ENCODE peak calls at places on chromosomes 3 and 15, in four cellular contexts. N is H1, E is K562, K is GM12878. Z is an unnamed sample.

GRCh38 chr3:14458434-14459280 is 56.3 kb downstream of the SLC6A6 start:
- DNase-seq in N (no peak), E (no peak), K (no peak), Z (no peak)

GRCh38 chr15:87207945-87208580 is 1048.5 kb downstream of the NTRK3 start:
- DNase-seq in N (no peak), E (no peak), K (no peak), Z (no peak)

GRCh38 chr15:52254331-52254730 is 41.3 kb downstream of the MYO5C start:
- DNase-seq in N (no peak), E (peak; percentile 17), K (no peak), Z (no peak)

GRCh38 chr3:130933801-130934345 is 40.0 kb downstream of the ATP2C1 start:
- DNase-seq in N (no peak), E (no peak), K (no peak), Z (no peak)

GRCh38 chr15:84582583-84583157 is 18.1 kb upstream of the ZSCAN2 start:
- DNase-seq in N (no peak), E (no peak), K (no peak), Z (no peak)

GRCh38 chr15:44010114-44010513 is 183.3 kb downstream of the WDR76 start:
- DNase-seq in N (no peak), E (no peak), K (no peak), Z (no peak)

GRCh38 chr3:126156468-126156867 is 23.9 kb downstream of the ALDH1L1 start:
- DNase-seq in N (peak; percentile 44), E (peak; percentile 86), K (no peak), Z (no peak)

GRCh38 chr15:71219101-71219500 is 103.8 kb downstream of the THSD4 start:
- DNase-seq in N (no peak), E (no peak), K (no peak), Z (no peak)

GRCh38 chr15:31480356-31481058 is 153.9 kb downstream of the KLF13 start:
- DNase-seq in N (no peak), E (no peak), K (no peak), Z (no peak)

GRCh38 chr3:73029321-73029796 is 32.1 kb upstream of the EBLN2 start:
- DNase-seq in N (no peak), E (no peak), K (no peak), Z (no peak)

GRCh38 chr15:85618956-85619491 is 175.7 kb downstream of the KLHL25 start:
- DNase-seq in N (no peak), E (no peak), K (no peak), Z (no peak)

GRCh38 chr15:73584699-73585420 is 48.3 kb downstream of the NPTN start:
- DNase-seq in N (no peak), E (no peak), K (no peak), Z (no peak)

GRCh38 chr15:67828969-67829646 is 3.8 kb downstream of the SKOR1 start:
- DNase-seq in N (peak; percentile 55), E (no peak), K (no peak), Z (no peak)

GRCh38 chr15:94887406-94887805 is 656.0 kb downstream of the MCTP2 start:
- DNase-seq in N (no peak), E (no peak), K (no peak), Z (no peak)

GRCh38 chr15:31200735-31201151 is 99.2 kb upstream of the TRPM1 start:
- DNase-seq in N (peak; percentile 76), E (peak; percentile 55), K (no peak), Z (no peak)

GRCh38 chr3:83093222-83093572 is 1331.8 kb upstream of the GBE1 start:
- DNase-seq in N (no peak), E (no peak), K (no peak), Z (no peak)

GRCh38 chr3:119562307-119562961 is 3.0 kb upstream of the CD80 start:
- DNase-seq in N (no peak), E (no peak), K (peak; percentile 95), Z (no peak)

GRCh38 chr15:95152741-95153140 is 921.4 kb downstream of the MCTP2 start:
- DNase-seq in N (no peak), E (no peak), K (no peak), Z (no peak)

GRCh38 chr15:68578175-68578959 is 426 bp upstream of the CORO2B start:
- DNase-seq in N (peak; percentile 77), E (no peak), K (no peak), Z (no peak)

GRCh38 chr3:183098538-183099025 is 714 bp downstream of the MCCC1 start:
- DNase-seq in N (no peak), E (no peak), K (no peak), Z (no peak)

GRCh38 chr15:56339594-56339993 is 25.6 kb upstream of the TEX9 start:
- DNase-seq in N (no peak), E (no peak), K (no peak), Z (no peak)
- TF ChIP-seq EGR1 in N (no peak), E (no peak), K (no peak), Z (no peak)

GRCh38 chr15:81091889-81092558 is 42.0 kb upstream of the CFAP161 start:
- DNase-seq in N (no peak), E (peak; percentile 75), K (no peak), Z (peak; percentile 86)
- TF ChIP-seq EGR1 in N (no peak), E (no peak), K (no peak), Z (no peak)

GRCh38 chr3:135752851-135753250 is 212.7 kb upstream of the PPP2R3A start:
- DNase-seq in N (no peak), E (no peak), K (no peak), Z (no peak)
- TF ChIP-seq EGR1 in N (no peak), E (no peak), K (no peak), Z (no peak)

DNA sequence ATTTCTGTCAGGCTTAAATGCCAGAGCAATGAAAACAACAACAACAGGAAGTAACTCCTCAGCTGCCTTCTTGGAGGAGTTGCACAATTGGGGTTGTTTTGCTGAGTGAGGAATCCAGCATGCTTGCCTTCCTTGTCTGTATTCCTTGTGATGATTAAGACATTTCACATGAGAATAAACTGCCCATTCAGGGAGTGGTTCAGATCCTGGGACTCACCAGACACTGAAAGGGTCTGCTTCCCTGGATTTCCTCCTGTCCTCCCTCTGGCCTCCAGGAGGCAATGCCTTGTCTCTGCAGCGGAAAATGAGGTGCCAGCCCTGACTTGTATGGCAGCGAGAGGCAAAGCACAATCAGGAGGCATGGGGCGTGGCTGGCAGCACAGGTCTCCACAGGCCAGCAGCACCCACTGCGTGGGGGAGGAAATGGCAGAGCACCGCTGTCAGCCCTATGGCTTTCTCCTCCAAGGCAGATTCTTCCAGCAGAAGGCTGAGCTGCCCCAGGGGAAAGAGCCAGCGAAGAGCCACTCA is 41.5 kb downstream of the RBP2 start:
- DNase-seq in N (no peak), E (no peak), K (no peak), Z (no peak)
- TF ChIP-seq EGR1 in N (no peak), E (no peak), K (no peak), Z (no peak)

DNA sequence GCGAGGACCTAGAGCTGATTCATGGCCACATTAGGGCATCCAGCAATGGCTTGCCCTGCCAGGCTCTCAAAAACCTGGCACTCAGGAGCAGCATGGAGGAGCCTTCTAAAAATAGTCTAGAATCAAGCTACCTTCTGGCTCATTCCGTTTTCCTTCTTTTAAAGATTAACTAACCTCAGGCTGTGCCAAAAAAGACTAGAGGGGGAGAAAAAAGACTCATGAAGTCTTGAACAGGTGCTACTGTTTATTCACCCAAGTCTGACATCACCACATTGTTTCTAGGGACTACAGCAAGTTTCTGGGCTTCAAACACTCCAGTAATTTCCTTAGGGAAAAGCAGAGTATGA is 125.8 kb downstream of the TNIK start:
- DNase-seq in N (no peak), E (no peak), K (no peak), Z (no peak)
- TF ChIP-seq EGR1 in N (no peak), E (no peak), K (no peak), Z (no peak)

DNA sequence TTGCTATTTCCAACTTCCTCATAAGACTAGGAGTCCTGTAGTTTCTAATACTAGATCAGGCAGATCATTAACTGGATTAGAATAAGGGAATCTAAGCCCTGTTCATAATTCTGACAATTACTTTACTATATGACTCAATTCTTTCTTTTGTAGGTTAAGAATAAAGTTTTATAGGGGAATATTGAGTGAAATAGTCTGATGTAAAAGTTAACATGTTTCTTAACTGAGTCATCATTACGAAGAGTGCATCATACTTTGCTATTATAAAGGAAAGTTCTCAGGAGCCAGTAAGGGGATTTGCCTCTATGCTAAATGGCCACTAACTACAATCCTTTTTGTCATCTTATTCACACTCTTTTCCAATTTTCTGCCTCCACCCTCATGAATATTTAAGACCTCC is 63.1 kb downstream of the POLQ start:
- DNase-seq in N (no peak), E (no peak), K (no peak), Z (no peak)
- TF ChIP-seq EGR1 in N (no peak), E (no peak), K (no peak), Z (no peak)